ENCODE peak calls at places on chromosomes 6 and 20, in eight cellular contexts. P is ecto neural progenitor cell; Q is Peyer's patch; C is SK-N-DZ; B is lower lobe of right lung; J is SK-MEL-5; Y is stimulated activated CD4-positive, alpha-beta T cell treated with anti-CD3 and anti-CD28 coated beads, Interleukin-15, amount 100 ng/mL, for 1 hour; U is anterior cingulate cortex. M is an unnamed sample.

GRCh38 chr6:23307516-23307915 is 738.1 kb downstream of the HDGFL1 start:
- DNase-seq in J (no peak), B (no peak), Q (no peak), P (no peak), U (no peak), Y (no peak), C (no peak), M (no peak)

GRCh38 chr6:145756170-145756662 is 20.9 kb upstream of the EPM2A start:
- DNase-seq in B (no peak), Q (no peak), J (peak), P (no peak), Y (no peak), U (no peak), C (peak), M (no peak)

GRCh38 chr6:157625764-157626163 is 197.3 kb upstream of the SNX9 start:
- DNase-seq in J (no peak), U (no peak), P (no peak), C (no peak), Y (no peak), B (no peak), Q (no peak), M (no peak)

GRCh38 chr6:131317516-131317915 is 182.2 kb downstream of the AKAP7 start:
- DNase-seq in P (no peak), C (no peak), B (no peak), J (no peak), Y (no peak), Q (no peak), U (no peak), M (no peak)

GRCh38 chr20:3560578-3560977 is 89.8 kb downstream of the ATRN start:
- DNase-seq in U (no peak), Y (no peak), P (no peak), B (no peak), J (no peak), C (no peak), Q (no peak), M (no peak)

GRCh38 chr6:39777661-39778060 is 14.5 kb upstream of the DAAM2 start:
- DNase-seq in C (no peak), B (no peak), U (no peak), P (no peak), Q (no peak), Y (no peak), J (no peak), M (peak)

GRCh38 chr6:24902782-24903181 is 33.0 kb downstream of the RIPOR2 start:
- DNase-seq in Y (no peak), C (no peak), P (no peak), J (no peak), Q (no peak), B (no peak), U (no peak), M (no peak)

GRCh38 chr20:41149679-41150131 is 12.4 kb downstream of the PLCG1 start:
- DNase-seq in J (no peak), Q (peak), B (peak), U (no peak), Y (no peak), C (no peak), P (no peak), M (peak)

GRCh38 chr6:74932214-74932923 is 273.5 kb downstream of the COL12A1 start:
- DNase-seq in C (peak), B (no peak), Q (no peak), P (no peak), J (no peak), U (no peak), Y (no peak), M (no peak)

GRCh38 chr6:33171096-33171888 is 21.0 kb downstream of the COL11A2 start:
- DNase-seq in B (no peak), U (no peak), Y (no peak), P (no peak), J (no peak), Q (no peak), C (no peak), M (peak)

GRCh38 chr20:52049001-52049731 is 142.4 kb downstream of the ZFP64 start:
- DNase-seq in Q (no peak), C (no peak), P (peak), B (no peak), J (no peak), U (no peak), Y (no peak), M (no peak)

GRCh38 chr20:30487947-30488926 is 769.2 kb upstream of the DEFB115 start:
- DNase-seq in C (no peak), B (no peak), U (no peak), J (no peak), P (no peak), Y (no peak), Q (no peak), M (no peak)

GRCh38 chr20:45368221-45368980 is 5.4 kb downstream of the SYS1 start:
- DNase-seq in Y (no peak), J (no peak), B (peak), P (peak), U (no peak), Q (no peak), C (no peak), M (no peak)

GRCh38 chr20:62539208-62539607 is 63.4 kb upstream of the GATA5 start:
- DNase-seq in J (no peak), B (no peak), Q (no peak), C (no peak), Y (no peak), U (no peak), P (no peak), M (no peak)

GRCh38 chr20:61567204-61567603 is 315.1 kb downstream of the CDH4 start:
- DNase-seq in Y (no peak), U (no peak), Q (no peak), C (no peak), B (peak), P (no peak), J (no peak), M (no peak)

GRCh38 chr6:453152-453551 is 61.6 kb downstream of the IRF4 start:
- DNase-seq in Q (no peak), U (peak), Y (no peak), J (peak), C (no peak), B (no peak), P (no peak), M (no peak)

GRCh38 chr20:20079102-20079784 is 26.9 kb downstream of the CFAP61 start:
- DNase-seq in J (no peak), U (no peak), C (no peak), P (no peak), B (no peak), Q (no peak), Y (no peak), M (no peak)

GRCh38 chr6:132746049-132746448 is 11.7 kb downstream of the VNN2 start:
- DNase-seq in P (no peak), U (no peak), C (no peak), Y (no peak), J (no peak), B (no peak), Q (no peak), M (no peak)

GRCh38 chr6:122033564-122034181 is 365.8 kb upstream of the HSF2 start:
- DNase-seq in B (no peak), U (no peak), J (peak), P (no peak), C (peak), Y (no peak), Q (no peak), M (no peak)

GRCh38 chr6:11236915-11237314 is 4.4 kb upstream of the NEDD9 start:
- DNase-seq in J (peak), Y (no peak), C (no peak), P (no peak), B (no peak), U (no peak), Q (no peak), M (no peak)

GRCh38 chr6:41247882-41248707 is 19.9 kb downstream of the TREML4 start:
- DNase-seq in P (no peak), B (no peak), U (no peak), Q (no peak), C (no peak), J (no peak), Y (no peak), M (no peak)

GRCh38 chr6:26187981-26188635 is 100.9 kb downstream of the HFE start:
- DNase-seq in P (peak), Y (no peak), J (peak), C (peak), U (no peak), B (no peak), Q (peak), M (peak)

GRCh38 chr6:122114733-122115132 is 284.7 kb upstream of the HSF2 start:
- DNase-seq in B (no peak), Y (no peak), J (no peak), U (no peak), C (no peak), P (no peak), Q (no peak), M (no peak)

GRCh38 chr20:20375862-20376261 is 8.0 kb downstream of the INSM1 start:
- DNase-seq in J (no peak), C (no peak), U (no peak), Q (no peak), B (no peak), P (no peak), Y (no peak), M (no peak)

GRCh38 chr20:43938932-43939761 is 24.5 kb downstream of the TOX2 start:
- DNase-seq in U (no peak), B (peak), C (no peak), Q (peak), J (peak), Y (no peak), P (no peak), M (peak)

GRCh38 chr6:12160350-12160749 is 129.8 kb upstream of the EDN1 start:
- DNase-seq in J (no peak), Q (no peak), Y (no peak), B (no peak), U (no peak), C (no peak), P (no peak), M (no peak)

GRCh38 chr6:90369024-90369519 is 72.4 kb upstream of the BACH2 start:
- DNase-seq in B (no peak), C (no peak), Y (no peak), P (no peak), Q (no peak), U (no peak), J (peak), M (no peak)

GRCh38 chr6:107061125-107062020 is 33.4 kb downstream of the MTRES1 start:
- DNase-seq in B (no peak), Q (no peak), P (no peak), C (no peak), J (no peak), U (no peak), Y (no peak), M (peak)

GRCh38 chr6:136920858-136921520 is 1.1 kb upstream of the SLC35D3 start:
- DNase-seq in U (no peak), Q (peak), C (no peak), P (peak), Y (no peak), J (no peak), B (no peak), M (peak)

GRCh38 chr6:1612386-1612893 is 2.7 kb downstream of the FOXC1 start:
- DNase-seq in B (no peak), Q (no peak), C (no peak), P (no peak), U (no peak), Y (no peak), J (no peak), M (no peak)

GRCh38 chr20:3172933-3173581 is at the start of gene LZTS3:
- DNase-seq in J (peak), P (peak), Q (peak), B (peak), C (peak), Y (peak), U (peak), M (peak)

GRCh38 chr20:48669946-48670630 is 157.7 kb downstream of the PREX1 start:
- DNase-seq in J (no peak), C (no peak), U (no peak), Q (no peak), B (no peak), Y (no peak), P (no peak), M (no peak)

GRCh38 chr20:41309817-41310216 is 7.7 kb downstream of the ZHX3 start:
- DNase-seq in Y (no peak), B (no peak), U (no peak), Q (no peak), J (no peak), C (no peak), P (no peak), M (no peak)

GRCh38 chr6:35055906-35056305 is 85.2 kb downstream of the TCP11 start:
- DNase-seq in Y (no peak), P (no peak), Q (no peak), J (no peak), B (no peak), U (no peak), C (no peak), M (no peak)

GRCh38 chr6:31042801-31043200 is 32.5 kb downstream of the MUC22 start:
- DNase-seq in U (no peak), J (peak), B (peak), P (no peak), Q (no peak), C (peak), Y (no peak), M (peak)

M was measured in right lobe of liver.